ENCODE peak calls at places on chromosome 3, in ten cellular contexts. C is germinal center; O is tibial nerve; A is prostate gland; R is stimulated activated CD8-positive, alpha-beta memory T cell treated with anti-CD3 and anti-CD28 coated beads, Interleukin-15, amount 100 ng/mL, for 24 hours; Q is cardiac fibroblast; M is ecto neural progenitor cell; N is brain pericyte; T is CD8-positive, alpha-beta memory T cell; X is AG09319. B is an unnamed sample.

GRCh38 chr3:127646501-127647046 is 17.6 kb downstream of the PODXL2 start:
- DNase-seq in C (no peak), N (no peak), O (no peak), A (no peak), X (no peak), T (no peak), Q (no peak), R (no peak), M (no peak), B (no peak)

GRCh38 chr3:141659821-141660597 is 78.1 kb upstream of the RNF7 start:
- DNase-seq in C (no peak), A (peak), Q (peak), O (peak), R (no peak), M (peak), X (no peak), T (no peak), N (no peak), B (no peak)

GRCh38 chr3:148329481-148330220 is 368.1 kb upstream of the AGTR1 start:
- DNase-seq in O (no peak), N (no peak), T (no peak), A (no peak), X (no peak), Q (no peak), C (no peak), M (no peak), R (no peak), B (no peak)

GRCh38 chr3:78967061-78967460 is 800.7 kb downstream of the ROBO1 start:
- DNase-seq in A (no peak), R (no peak), X (no peak), C (no peak), N (no peak), Q (no peak), O (no peak), M (no peak), T (no peak), B (no peak)

GRCh38 chr3:172666873-172667694 is 43.8 kb downstream of the NCEH1 start:
- DNase-seq in C (peak), Q (peak), A (peak), T (peak), N (peak), R (peak), X (peak), M (peak), O (peak), B (peak)

GRCh38 chr3:24496529-24497482 is 2.2 kb upstream of the THRB start:
- DNase-seq in X (peak), A (peak), C (peak), N (peak), Q (peak), O (peak), M (peak), R (no peak), T (no peak), B (peak)

GRCh38 chr3:192899540-192899982 is 18.1 kb downstream of the MB21D2 start:
- DNase-seq in A (no peak), X (no peak), C (no peak), M (no peak), N (no peak), R (no peak), Q (peak), O (no peak), T (no peak), B (no peak)

GRCh38 chr3:65436580-65436979 is 602.1 kb downstream of the MAGI1 start:
- DNase-seq in Q (peak), R (no peak), T (no peak), N (no peak), M (no peak), A (no peak), X (no peak), C (no peak), O (no peak), B (no peak)

GRCh38 chr3:154428369-154429206 is 1.4 kb downstream of the GPR149 start:
- DNase-seq in Q (no peak), O (no peak), N (no peak), C (no peak), X (no peak), A (peak), T (no peak), M (peak), R (no peak), B (no peak)

GRCh38 chr3:127556565-127556964 is 34.0 kb downstream of the TPRA1 start:
- DNase-seq in C (no peak), T (no peak), R (no peak), N (no peak), X (no peak), Q (no peak), A (no peak), O (no peak), M (no peak), B (no peak)

GRCh38 chr3:129224984-129225393 is 24.4 kb upstream of the COPG1 start:
- DNase-seq in T (no peak), N (no peak), C (no peak), R (no peak), X (no peak), M (no peak), A (peak), O (peak), Q (peak), B (no peak)